ENCODE peak calls at places on chromosome 21, in six cellular contexts. H, B, Q, J, R and M are unnamed samples.

GRCh38 chr21:42992943-42993712 is 18.8 kb downstream of the PKNOX1 start:
- DNase-seq in B (no peak), Q (no peak), R (no peak), J (no peak), H (peak; percentile 63), M (no peak)

GRCh38 chr21:46421756-46422555 is 36.7 kb upstream of the DIP2A start:
- DNase-seq in B (no peak), H (no peak), J (no peak), R (no peak), Q (no peak), M (no peak)

GRCh38 chr21:14075346-14076142 is 135.2 kb downstream of the LIPI start:
- DNase-seq in B (no peak), Q (no peak), H (no peak), R (no peak), J (no peak), M (no peak)

GRCh38 chr21:33374080-33374873 is 28.9 kb upstream of the IFNGR2 start:
- DNase-seq in B (no peak), Q (no peak), R (peak; percentile 53), H (peak; percentile 79), J (peak; percentile 32), M (peak; percentile 55)

GRCh38 chr21:46129846-46130651 is 25.3 kb downstream of the FTCD start:
- DNase-seq in R (no peak), H (no peak), J (peak; percentile 20), Q (peak; percentile 39), B (no peak), M (no peak)

GRCh38 chr21:21101911-21102310 is 103.7 kb downstream of the NCAM2 start:
- DNase-seq in Q (no peak), R (no peak), J (no peak), B (peak; percentile 22), H (peak; percentile 54), M (peak; percentile 64)

GRCh38 chr21:21187579-21187978 is 189.4 kb downstream of the NCAM2 start:
- DNase-seq in J (no peak), B (no peak), R (no peak), Q (no peak), H (peak; percentile 53), M (no peak)

GRCh38 chr21:24895885-24896734 is 711.2 kb downstream of the MRPL39 start:
- DNase-seq in Q (peak; percentile 14), H (peak; percentile 52), J (no peak), B (no peak), R (no peak), M (peak; percentile 32)

GRCh38 chr21:31157756-31158155 is 119.5 kb upstream of the KRTAP19-8 start:
- DNase-seq in R (no peak), H (no peak), B (no peak), J (no peak), Q (no peak), M (no peak)

GRCh38 chr21:14742119-14742518 is 196.0 kb upstream of the SAMSN1 start:
- DNase-seq in B (no peak), R (no peak), J (no peak), H (no peak), Q (no peak), M (no peak)

GRCh38 chr21:25501996-25502665 is 105.2 kb downstream of the MRPL39 start:
- DNase-seq in Q (no peak), J (no peak), R (no peak), B (no peak), H (no peak), M (no peak)

GRCh38 chr21:15051652-15052554 is 12.9 kb downstream of the NRIP1 start:
- DNase-seq in R (no peak), Q (no peak), B (no peak), J (no peak), H (no peak), M (peak; percentile 49)

GRCh38 chr21:33244082-33244780 is 14.5 kb downstream of the IFNAR2 start:
- DNase-seq in B (no peak), Q (no peak), H (no peak), R (no peak), J (no peak), M (no peak)

GRCh38 chr21:19198801-19199200 is 795.2 kb upstream of the TMPRSS15 start:
- DNase-seq in R (no peak), J (no peak), Q (no peak), B (no peak), H (no peak), M (no peak)

GRCh38 chr21:46634966-46635323 is 529 bp upstream of the PRMT2 start:
- DNase-seq in Q (no peak), B (no peak), H (peak; percentile 93), R (peak; percentile 40), J (no peak), M (peak; percentile 92)

GRCh38 chr21:24861471-24861870 is 745.8 kb downstream of the MRPL39 start:
- DNase-seq in B (no peak), R (no peak), H (no peak), J (no peak), Q (no peak), M (no peak)

GRCh38 chr21:46005481-46005881 is 23.9 kb downstream of the COL6A1 start:
- DNase-seq in R (no peak), H (no peak), J (peak; percentile 12), Q (peak; percentile 27), B (no peak), M (no peak)

GRCh38 chr21:31213787-31214186 is 130.3 kb downstream of the TIAM1 start:
- DNase-seq in J (no peak), R (no peak), B (no peak), H (no peak), Q (no peak), M (no peak)

DNA sequence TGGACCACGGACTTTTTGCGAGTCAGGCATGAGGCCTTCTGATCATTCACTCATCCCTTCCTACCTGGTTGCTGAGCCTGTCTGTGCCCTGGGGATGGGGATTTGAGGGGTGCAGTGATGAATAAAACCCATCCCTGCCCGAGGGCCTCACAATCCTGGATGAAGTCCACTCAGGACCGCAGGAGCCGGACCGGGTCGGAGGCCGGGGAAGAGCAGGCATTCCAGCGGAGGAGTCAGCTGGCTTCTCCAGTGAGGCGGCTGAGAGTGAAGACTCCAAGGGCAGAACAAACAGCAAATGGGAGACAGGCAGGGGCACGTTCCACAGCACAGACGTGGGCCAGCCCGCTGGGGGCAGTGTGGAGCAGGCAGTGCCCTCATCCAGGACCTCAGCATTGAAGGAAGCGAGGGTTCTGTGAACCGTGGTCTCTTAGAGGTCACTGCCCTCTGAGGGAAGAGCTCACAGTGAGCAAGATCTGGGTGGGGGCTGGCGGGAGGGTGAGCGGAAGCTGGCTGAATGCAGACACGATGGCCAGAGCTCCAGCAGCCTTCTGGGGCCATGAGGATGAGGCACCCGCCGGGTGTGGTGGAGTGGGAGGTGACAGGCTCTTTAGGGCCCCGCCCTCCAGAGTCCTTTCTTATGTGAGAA is 10.9 kb upstream of the LRRC3 start:
- DNase-seq in H (no peak), J (peak; percentile 6), Q (no peak), R (peak; percentile 36), B (peak; percentile 25), M (no peak)
- TF ChIP-seq CTCF in H (no peak), J (no peak), Q (no peak), R (peak; percentile 50), B (peak; percentile 37), M (peak; percentile 80)

GRCh38 chr21:38833122-38833521 is 27.4 kb downstream of the ETS2 start:
- DNase-seq in H (no peak), Q (no peak), R (no peak), B (no peak), J (no peak), M (no peak)
- TF ChIP-seq CTCF in H (no peak), Q (no peak), R (no peak), B (peak; percentile 17), J (no peak), M (peak; percentile 18)

DNA sequence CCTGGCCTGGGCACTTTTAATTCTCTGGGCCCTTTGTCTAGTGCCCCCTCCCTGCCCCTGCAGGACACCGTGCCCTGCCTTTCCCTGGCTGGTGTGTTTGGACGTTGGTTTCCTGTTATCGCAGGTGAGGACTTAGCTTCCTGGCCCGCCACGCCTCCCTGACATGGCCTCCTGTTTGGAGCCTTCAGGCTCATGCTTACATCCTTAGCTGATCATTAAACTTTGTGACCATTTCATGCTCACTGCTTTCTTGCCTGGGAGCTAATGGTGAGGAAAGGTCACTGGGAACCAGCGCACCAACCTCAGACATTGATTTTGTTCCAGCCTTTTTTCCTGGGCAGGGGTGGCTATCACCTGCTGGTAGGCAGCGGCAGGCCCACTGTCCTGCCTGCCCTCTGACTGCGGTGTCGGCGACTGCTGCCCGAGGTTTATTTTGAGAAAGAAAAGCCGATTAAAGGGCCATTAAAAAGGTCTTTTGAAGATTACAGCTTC is 3.7 kb downstream of the PFKL start:
- DNase-seq in J (no peak), H (no peak), R (no peak), Q (no peak), B (no peak), M (peak; percentile 76)
- TF ChIP-seq CTCF in J (no peak), H (no peak), R (no peak), Q (no peak), B (peak; percentile 24), M (no peak)

DNA sequence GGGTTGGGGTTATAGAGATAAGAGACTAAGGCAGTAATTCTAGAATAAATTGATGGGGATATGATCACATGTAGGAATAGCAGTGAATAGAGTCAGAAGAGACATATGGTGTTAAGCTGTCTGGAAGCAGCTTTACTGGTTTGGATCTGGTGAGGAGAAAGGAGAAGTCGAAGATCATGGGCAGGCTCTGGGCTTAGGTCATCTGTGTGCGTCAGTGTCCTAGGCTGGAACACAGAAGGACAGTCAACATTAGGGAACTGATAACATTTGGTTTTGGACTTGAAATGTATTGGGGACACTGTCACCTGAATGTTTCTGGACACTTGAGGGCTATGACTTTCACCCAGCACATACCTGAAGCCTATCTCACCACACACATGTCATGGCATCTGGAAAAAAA is 13.9 kb upstream of the GRIK1 start:
- DNase-seq in B (no peak), R (no peak), H (no peak), J (no peak), Q (no peak), M (no peak)
- TF ChIP-seq CTCF in B (no peak), R (no peak), H (no peak), J (no peak), Q (no peak), M (no peak)

GRCh38 chr21:27759820-27760219 is 792.9 kb upstream of the ADAMTS5 start:
- DNase-seq in H (no peak), Q (no peak), B (no peak), J (no peak), R (no peak), M (no peak)
- TF ChIP-seq CTCF in H (peak; percentile 17), Q (no peak), B (no peak), J (no peak), R (no peak), M (no peak)

GRCh38 chr21:41600116-41600515 is 92.2 kb upstream of the TMPRSS2 start:
- DNase-seq in J (no peak), R (no peak), Q (peak; percentile 1), H (no peak), B (no peak), M (peak; percentile 2)
- TF ChIP-seq CTCF in J (no peak), R (no peak), Q (no peak), H (no peak), B (no peak), M (no peak)

DNA sequence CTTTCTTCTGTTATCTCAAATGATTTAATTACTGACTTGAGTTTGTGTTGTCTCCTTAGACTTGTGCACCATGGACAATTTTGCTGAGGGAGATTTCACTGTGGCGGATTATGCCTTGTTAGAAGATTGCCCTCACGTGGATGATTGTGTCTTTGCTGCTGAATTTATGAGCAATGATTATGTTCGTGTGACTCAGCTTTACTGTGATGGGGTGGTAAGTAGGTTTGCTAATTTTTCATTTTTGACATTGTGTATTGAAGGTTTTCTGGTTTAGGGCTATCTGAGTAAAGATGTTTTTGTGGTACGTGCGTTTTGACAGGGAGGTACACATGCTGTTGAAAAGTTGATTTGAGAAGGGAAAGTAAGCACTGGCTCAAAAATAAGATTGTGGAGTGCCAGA is 14.1 kb downstream of the TTC3 start:
- DNase-seq in Q (no peak), R (peak; percentile 29), J (no peak), B (no peak), H (peak; percentile 81), M (peak; percentile 55)
- TF ChIP-seq CTCF in Q (no peak), R (peak; percentile 49), J (peak; percentile 22), B (peak; percentile 55), H (peak; percentile 53), M (peak; percentile 73)

GRCh38 chr21:35044770-35045538 is 4.1 kb downstream of the RUNX1 start:
- DNase-seq in J (no peak), R (no peak), Q (no peak), H (no peak), B (no peak), M (no peak)
- TF ChIP-seq CTCF in J (no peak), R (no peak), Q (no peak), H (no peak), B (no peak), M (no peak)